ENCODE peak calls at places on chromosomes 13 and 19, in ten cellular contexts. X, F, W, D, B, G, Z, M, I and Y are unnamed samples.

GRCh38 chr19:49761625-49762311 is 1.3 kb downstream of the TSKS start:
- DNase-seq in X (no peak), F (no peak), W (peak), D (no peak), B (no peak), G (no peak), Z (no peak), M (no peak), I (no peak), Y (no peak)

GRCh38 chr13:107462501-107462900 is 752.8 kb downstream of the LIG4 start:
- DNase-seq in X (no peak), F (no peak), W (no peak), D (no peak), B (no peak), G (no peak), Z (no peak), M (no peak), I (no peak), Y (no peak)

GRCh38 chr13:39587939-39588338 is 15.1 kb downstream of the LHFPL6 start:
- DNase-seq in X (no peak), F (no peak), W (no peak), D (no peak), B (no peak), G (no peak), Z (no peak), M (no peak), I (no peak), Y (no peak)

GRCh38 chr19:58059003-58059671 is at the start of gene ZNF135:
- DNase-seq in X (peak), F (peak), W (peak), D (peak), B (peak), G (peak), Z (peak), M (peak), I (peak), Y (peak)

GRCh38 chr13:51849145-51850101 is 4.4 kb upstream of the TMEM272 start:
- DNase-seq in X (peak), F (no peak), W (peak), D (peak), B (peak), G (peak), Z (no peak), M (peak), I (no peak), Y (peak)

GRCh38 chr19:51158474-51159129 is 16.5 kb downstream of the SIGLEC7 start:
- DNase-seq in X (peak), F (peak), W (peak), D (peak), B (peak), G (peak), Z (peak), M (peak), I (peak), Y (peak)

GRCh38 chr19:16070366-16070990 is 5.8 kb upstream of the TPM4 start:
- DNase-seq in X (peak), F (peak), W (no peak), D (peak), B (peak), G (no peak), Z (peak), M (no peak), I (no peak), Y (peak)

GRCh38 chr19:16419671-16420394 is 51.9 kb downstream of the EPS15L1 start:
- DNase-seq in X (no peak), F (no peak), W (no peak), D (no peak), B (no peak), G (no peak), Z (no peak), M (no peak), I (no peak), Y (no peak)

GRCh38 chr19:21588202-21588601 is 82.8 kb downstream of the ZNF429 start:
- DNase-seq in X (no peak), F (no peak), W (no peak), D (no peak), B (no peak), G (no peak), Z (no peak), M (no peak), I (no peak), Y (no peak)

GRCh38 chr13:75135325-75135825 is 346.6 kb downstream of the TBC1D4 start:
- DNase-seq in X (no peak), F (no peak), W (peak), D (no peak), B (no peak), G (no peak), Z (no peak), M (no peak), I (no peak), Y (no peak)

GRCh38 chr13:50403311-50403710 is 388.1 kb downstream of the KCNRG start:
- DNase-seq in X (peak), F (no peak), W (no peak), D (no peak), B (no peak), G (no peak), Z (no peak), M (no peak), I (no peak), Y (no peak)

GRCh38 chr19:38735257-38735686 is 9.0 kb downstream of the CAPN12 start:
- DNase-seq in X (no peak), F (peak), W (no peak), D (peak), B (peak), G (no peak), Z (peak), M (no peak), I (peak), Y (no peak)

GRCh38 chr13:46527237-46527636 is 25.7 kb upstream of the LRCH1 start:
- DNase-seq in X (no peak), F (no peak), W (no peak), D (no peak), B (no peak), G (no peak), Z (no peak), M (no peak), I (no peak), Y (no peak)

GRCh38 chr19:4068058-4068966 is 1.6 kb upstream of the ZBTB7A start:
- DNase-seq in X (no peak), F (no peak), W (no peak), D (peak), B (no peak), G (no peak), Z (no peak), M (peak), I (no peak), Y (no peak)

GRCh38 chr19:39341720-39342604 is at the start of gene SAMD4B:
- DNase-seq in X (peak), F (peak), W (peak), D (peak), B (peak), G (peak), Z (peak), M (peak), I (peak), Y (peak)

GRCh38 chr19:16605115-16605514 is 22.9 kb downstream of the MED26 start:
- DNase-seq in X (no peak), F (no peak), W (no peak), D (no peak), B (no peak), G (no peak), Z (no peak), M (no peak), I (no peak), Y (peak)

GRCh38 chr13:70613295-70613694 is 505.0 kb upstream of the KLHL1 start:
- DNase-seq in X (no peak), F (no peak), W (no peak), D (no peak), B (no peak), G (no peak), Z (no peak), M (no peak), I (no peak), Y (no peak)

GRCh38 chr19:29528350-29528945 is 2.7 kb downstream of the VSTM2B start:
- DNase-seq in X (peak), F (peak), W (peak), D (peak), B (peak), G (no peak), Z (no peak), M (peak), I (peak), Y (peak)

GRCh38 chr19:6531163-6531955 is 533 bp downstream of the TNFSF9 start:
- DNase-seq in X (no peak), F (no peak), W (no peak), D (no peak), B (no peak), G (no peak), Z (no peak), M (no peak), I (no peak), Y (peak)

GRCh38 chr13:73717632-73718031 is 416.6 kb downstream of the KLF12 start:
- DNase-seq in X (no peak), F (no peak), W (peak), D (no peak), B (no peak), G (no peak), Z (no peak), M (no peak), I (no peak), Y (no peak)

GRCh38 chr13:51152713-51153112 is 41.6 kb upstream of the C13orf42 start:
- DNase-seq in X (no peak), F (no peak), W (no peak), D (no peak), B (no peak), G (no peak), Z (no peak), M (no peak), I (no peak), Y (no peak)

GRCh38 chr13:39159971-39160370 is 121.7 kb downstream of the NHLRC3 start:
- DNase-seq in X (no peak), F (no peak), W (no peak), D (no peak), B (no peak), G (no peak), Z (no peak), M (no peak), I (no peak), Y (no peak)

GRCh38 chr13:98454389-98454881 is 122.5 kb downstream of the STK24 start:
- DNase-seq in X (peak), F (no peak), W (peak), D (no peak), B (no peak), G (no peak), Z (no peak), M (no peak), I (no peak), Y (no peak)

GRCh38 chr13:113078895-113079720 is 26.5 kb upstream of the F7 start:
- DNase-seq in X (no peak), F (no peak), W (no peak), D (no peak), B (no peak), G (no peak), Z (no peak), M (no peak), I (no peak), Y (no peak)

GRCh38 chr19:35044317-35045117 is 3.0 kb downstream of the HPN start:
- DNase-seq in X (no peak), F (no peak), W (peak), D (peak), B (peak), G (no peak), Z (peak), M (peak), I (peak), Y (peak)

GRCh38 chr19:40443930-40444180 is 280 bp downstream of the SERTAD3 start:
- DNase-seq in X (no peak), F (no peak), W (peak), D (no peak), B (peak), G (no peak), Z (no peak), M (no peak), I (no peak), Y (no peak)

GRCh38 chr13:84366484-84366883 is 484.2 kb upstream of the SLITRK1 start:
- DNase-seq in X (no peak), F (no peak), W (peak), D (no peak), B (no peak), G (no peak), Z (no peak), M (no peak), I (no peak), Y (no peak)

GRCh38 chr13:110469597-110469996 is 91.9 kb downstream of the RAB20 start:
- DNase-seq in X (no peak), F (no peak), W (no peak), D (no peak), B (no peak), G (no peak), Z (no peak), M (no peak), I (no peak), Y (no peak)